ENCODE peak calls at places on chromosome 21, in seven cellular contexts. X, C, K, O, L, N and Q are unnamed samples.
A peak's percentile ranks its signal among the peaks of the same experiment; 100 is the strongest.

GRCh38 chr21:15978158-15978805 is 248.5 kb downstream of the USP25 start:
- DNase-seq in X (no peak), C (no peak), K (no peak), O (no peak), L (no peak), N (peak; percentile 6), Q (no peak)

GRCh38 chr21:46035809-46036695 is 54.5 kb downstream of the COL6A1 start:
- DNase-seq in X (no peak), C (no peak), K (no peak), O (no peak), L (no peak), N (peak; percentile 95), Q (no peak)

GRCh38 chr21:22258821-22259220 is 1260.6 kb downstream of the NCAM2 start:
- DNase-seq in X (no peak), C (no peak), K (no peak), O (no peak), L (no peak), N (no peak), Q (no peak)

GRCh38 chr21:25507522-25507921 is 99.8 kb downstream of the MRPL39 start:
- DNase-seq in X (no peak), C (no peak), K (no peak), O (peak; percentile 46), L (no peak), N (peak; percentile 23), Q (no peak)

GRCh38 chr21:45537111-45537745 is 5.0 kb downstream of the SLC19A1 start:
- DNase-seq in X (no peak), C (no peak), K (no peak), O (no peak), L (no peak), N (no peak), Q (no peak)

GRCh38 chr21:34268493-34268892 is 95.3 kb upstream of the KCNE2 start:
- DNase-seq in X (no peak), C (no peak), K (no peak), O (no peak), L (no peak), N (no peak), Q (no peak)

GRCh38 chr21:33587792-33588484 is 546 bp downstream of the DONSON start:
- DNase-seq in X (peak; percentile 26), C (peak; percentile 11), K (peak; percentile 23), O (peak; percentile 46), L (peak; percentile 36), N (peak; percentile 20), Q (no peak)

GRCh38 chr21:16768096-16768495 is 744.7 kb upstream of the CXADR start:
- DNase-seq in X (no peak), C (no peak), K (no peak), O (no peak), L (no peak), N (no peak), Q (no peak)

GRCh38 chr21:33127154-33127893 is 57.4 kb downstream of the OLIG1 start:
- DNase-seq in X (peak; percentile 58), C (peak; percentile 37), K (peak; percentile 25), O (peak; percentile 77), L (peak; percentile 73), N (peak; percentile 65), Q (peak; percentile 79)